ENCODE peak calls at places on chromosomes 2 and 18, in six cellular contexts. B is effector memory CD4-positive, alpha-beta T cell; I is endothelial cell of umbilical vein; M is PC-9; W is SJSA1; E is A549. Q is an unnamed sample.

GRCh38 chr18:77074431-77074830 is 58.2 kb downstream of the MBP start:
- DNase-seq in B (no peak), I (no peak), M (no peak), W (no peak), E (no peak), Q (no peak)

GRCh38 chr2:217393585-217394032 is 533.7 kb upstream of the TNP1 start:
- DNase-seq in B (no peak), I (no peak), M (no peak), W (peak), E (no peak), Q (peak)

GRCh38 chr18:76454429-76454828 is 40.6 kb downstream of the ZNF516 start:
- DNase-seq in B (no peak), I (no peak), M (no peak), W (peak), E (no peak), Q (no peak)

GRCh38 chr2:179486969-179487752 is 222.5 kb upstream of the SESTD1 start:
- DNase-seq in B (no peak), I (peak), M (no peak), W (no peak), E (no peak), Q (no peak)

GRCh38 chr2:120842456-120843439 is 107.1 kb downstream of the GLI2 start:
- DNase-seq in B (no peak), I (no peak), M (no peak), W (no peak), E (no peak), Q (no peak)

GRCh38 chr2:190585000-190585678 is 50.6 kb upstream of the NEMP2 start:
- DNase-seq in B (no peak), I (no peak), M (no peak), W (peak), E (no peak), Q (no peak)

GRCh38 chr2:118714115-118714514 is 133.3 kb downstream of the EN1 start:
- DNase-seq in B (no peak), I (no peak), M (no peak), W (no peak), E (no peak), Q (no peak)

GRCh38 chr18:44733069-44733753 is 52.5 kb downstream of the SETBP1 start:
- DNase-seq in B (no peak), I (peak), M (peak), W (peak), E (peak), Q (no peak)

GRCh38 chr2:48248251-48248933 is 281.6 kb upstream of the STON1 start:
- DNase-seq in B (no peak), I (peak), M (peak), W (peak), E (peak), Q (peak)

GRCh38 chr2:144886847-144887246 is 366.9 kb upstream of the ZEB2 start:
- DNase-seq in B (no peak), I (no peak), M (no peak), W (no peak), E (no peak), Q (no peak)

GRCh38 chr2:65299246-65299645 is 71.6 kb downstream of the ACTR2 start:
- DNase-seq in B (peak), I (no peak), M (no peak), W (peak), E (no peak), Q (no peak)

GRCh38 chr2:64780041-64780440 is 126.3 kb upstream of the SERTAD2 start:
- DNase-seq in B (no peak), I (peak), M (peak), W (no peak), E (no peak), Q (no peak)

GRCh38 chr18:13460946-13461345 is 242.4 kb downstream of the LDLRAD4 start:
- DNase-seq in B (no peak), I (no peak), M (no peak), W (no peak), E (no peak), Q (no peak)

GRCh38 chr2:237895544-237896506 is 36.4 kb downstream of the RAMP1 start:
- DNase-seq in B (no peak), I (no peak), M (no peak), W (no peak), E (no peak), Q (peak)

GRCh38 chr18:54284967-54285785 is 15.9 kb downstream of the POLI start:
- DNase-seq in B (peak), I (peak), M (no peak), W (peak), E (no peak), Q (no peak)

GRCh38 chr2:191234456-191234855 is 10.7 kb upstream of the MYO1B start:
- DNase-seq in B (no peak), I (no peak), M (no peak), W (no peak), E (no peak), Q (no peak)

GRCh38 chr18:35371412-35372195 is 5.5 kb downstream of the ZNF396 start:
- DNase-seq in B (no peak), I (no peak), M (no peak), W (no peak), E (no peak), Q (no peak)

GRCh38 chr2:70145851-70146739 is 44.7 kb downstream of the C2orf42 start:
- DNase-seq in B (no peak), I (no peak), M (no peak), W (no peak), E (no peak), Q (no peak)

GRCh38 chr2:28567076-28567471 is 71.2 kb downstream of the PLB1 start:
- DNase-seq in B (no peak), I (no peak), M (no peak), W (no peak), E (peak), Q (peak)

GRCh38 chr2:122753341-122753740 is 997.9 kb downstream of the TSN start:
- DNase-seq in B (no peak), I (no peak), M (no peak), W (no peak), E (no peak), Q (no peak)

GRCh38 chr2:30436859-30437435 is 10.1 kb upstream of the LCLAT1 start:
- DNase-seq in B (no peak), I (peak), M (no peak), W (peak), E (no peak), Q (no peak)

GRCh38 chr2:148023861-148024260 is 3.0 kb downstream of the MBD5 start:
- DNase-seq in B (no peak), I (no peak), M (no peak), W (no peak), E (no peak), Q (no peak)

GRCh38 chr2:42793314-42794270 is 1.2 kb upstream of the HAAO start:
- DNase-seq in B (no peak), I (no peak), M (no peak), W (no peak), E (no peak), Q (no peak)

GRCh38 chr2:179726461-179727180 is 134.8 kb downstream of the ZNF385B start:
- DNase-seq in B (no peak), I (no peak), M (no peak), W (no peak), E (no peak), Q (no peak)

GRCh38 chr2:127568128-127568527 is 32.6 kb downstream of the MYO7B start:
- DNase-seq in B (no peak), I (no peak), M (peak), W (no peak), E (no peak), Q (no peak)

GRCh38 chr2:216519154-216519762 is 20.6 kb downstream of the RPL37A start:
- DNase-seq in B (no peak), I (peak), M (peak), W (peak), E (peak), Q (peak)

GRCh38 chr18:73220639-73221038 is 352.9 kb upstream of the NETO1 start:
- DNase-seq in B (no peak), I (no peak), M (no peak), W (no peak), E (no peak), Q (no peak)

GRCh38 chr18:54946149-54946581 is 13.1 kb downstream of the CCDC68 start:
- DNase-seq in B (no peak), I (peak), M (peak), W (no peak), E (no peak), Q (no peak)

GRCh38 chr2:202721621-202722020 is 86.9 kb downstream of the FAM117B start:
- DNase-seq in B (no peak), I (no peak), M (no peak), W (no peak), E (no peak), Q (peak)

GRCh38 chr2:40363631-40364030 is 88.3 kb downstream of the SLC8A1 start:
- DNase-seq in B (no peak), I (peak), M (no peak), W (peak), E (no peak), Q (no peak)

GRCh38 chr2:168034586-168034985 is 212.8 kb downstream of the STK39 start:
- DNase-seq in B (no peak), I (no peak), M (no peak), W (no peak), E (no peak), Q (no peak)

GRCh38 chr2:216695401-216695821 is at the start of gene IGFBP5:
- DNase-seq in B (no peak), I (peak), M (no peak), W (no peak), E (no peak), Q (peak)

GRCh38 chr2:216163518-216163917 is 54.4 kb downstream of the XRCC5 start:
- DNase-seq in B (no peak), I (no peak), M (no peak), W (no peak), E (no peak), Q (no peak)

GRCh38 chr2:134295441-134295840 is 41.6 kb downstream of the MGAT5 start:
- DNase-seq in B (no peak), I (peak), M (no peak), W (no peak), E (no peak), Q (no peak)

GRCh38 chr2:98403878-98404277 is 40.8 kb upstream of the INPP4A start:
- DNase-seq in B (no peak), I (no peak), M (no peak), W (no peak), E (no peak), Q (no peak)

GRCh38 chr2:179963626-179964025 is 43.5 kb downstream of the CWC22 start:
- DNase-seq in B (no peak), I (peak), M (no peak), W (no peak), E (no peak), Q (no peak)

GRCh38 chr18:11387880-11388279 is 221.5 kb upstream of the SLC35G4 start:
- DNase-seq in B (no peak), I (peak), M (no peak), W (no peak), E (peak), Q (peak)

GRCh38 chr2:16559263-16559662 is 106.4 kb downstream of the CYRIA start:
- DNase-seq in B (no peak), I (no peak), M (no peak), W (no peak), E (no peak), Q (no peak)

GRCh38 chr18:57621252-57621607 is 406 bp downstream of the NARS1 start:
- DNase-seq in B (no peak), I (peak), M (no peak), W (no peak), E (no peak), Q (no peak)
- H3K4me3 ChIP-seq in B (peak), I (peak), M (peak), W (peak), E (peak), Q (peak)

GRCh38 chr2:172539767-172540166 is 16.1 kb upstream of the PDK1 start:
- DNase-seq in B (no peak), I (no peak), M (no peak), W (no peak), E (no peak), Q (no peak)
- H3K4me3 ChIP-seq in B (no peak), I (no peak), M (no peak), W (no peak), E (no peak), Q (no peak)

GRCh38 chr2:209496586-209496982 is 72.7 kb downstream of the MAP2 start:
- DNase-seq in B (no peak), I (peak), M (no peak), W (no peak), E (no peak), Q (peak)
- H3K4me3 ChIP-seq in B (no peak), I (no peak), M (no peak), W (no peak), E (no peak), Q (no peak)

GRCh38 chr18:832085-832681 is 20.1 kb upstream of the YES1 start:
- DNase-seq in B (no peak), I (no peak), M (no peak), W (no peak), E (no peak), Q (peak)
- H3K4me3 ChIP-seq in B (no peak), I (no peak), M (no peak), W (no peak), E (peak), Q (no peak)

GRCh38 chr2:100818003-100818605 is 1.8 kb upstream of the NPAS2 start:
- DNase-seq in B (no peak), I (peak), M (peak), W (no peak), E (peak), Q (no peak)

GRCh38 chr2:100818606-100819364 is 1.2 kb upstream of the NPAS2 start:
- DNase-seq in B (no peak), I (peak), M (peak), W (peak), E (peak), Q (peak)

GRCh38 chr2:100820346-100821254 is 661 bp downstream of the NPAS2 start:
- DNase-seq in B (no peak), I (peak), M (peak), W (no peak), E (no peak), Q (peak)

GRCh38 chr2:100821255-100821912 is 1.4 kb downstream of the NPAS2 start:
- DNase-seq in B (no peak), I (peak), M (no peak), W (no peak), E (no peak), Q (no peak)

DNA sequence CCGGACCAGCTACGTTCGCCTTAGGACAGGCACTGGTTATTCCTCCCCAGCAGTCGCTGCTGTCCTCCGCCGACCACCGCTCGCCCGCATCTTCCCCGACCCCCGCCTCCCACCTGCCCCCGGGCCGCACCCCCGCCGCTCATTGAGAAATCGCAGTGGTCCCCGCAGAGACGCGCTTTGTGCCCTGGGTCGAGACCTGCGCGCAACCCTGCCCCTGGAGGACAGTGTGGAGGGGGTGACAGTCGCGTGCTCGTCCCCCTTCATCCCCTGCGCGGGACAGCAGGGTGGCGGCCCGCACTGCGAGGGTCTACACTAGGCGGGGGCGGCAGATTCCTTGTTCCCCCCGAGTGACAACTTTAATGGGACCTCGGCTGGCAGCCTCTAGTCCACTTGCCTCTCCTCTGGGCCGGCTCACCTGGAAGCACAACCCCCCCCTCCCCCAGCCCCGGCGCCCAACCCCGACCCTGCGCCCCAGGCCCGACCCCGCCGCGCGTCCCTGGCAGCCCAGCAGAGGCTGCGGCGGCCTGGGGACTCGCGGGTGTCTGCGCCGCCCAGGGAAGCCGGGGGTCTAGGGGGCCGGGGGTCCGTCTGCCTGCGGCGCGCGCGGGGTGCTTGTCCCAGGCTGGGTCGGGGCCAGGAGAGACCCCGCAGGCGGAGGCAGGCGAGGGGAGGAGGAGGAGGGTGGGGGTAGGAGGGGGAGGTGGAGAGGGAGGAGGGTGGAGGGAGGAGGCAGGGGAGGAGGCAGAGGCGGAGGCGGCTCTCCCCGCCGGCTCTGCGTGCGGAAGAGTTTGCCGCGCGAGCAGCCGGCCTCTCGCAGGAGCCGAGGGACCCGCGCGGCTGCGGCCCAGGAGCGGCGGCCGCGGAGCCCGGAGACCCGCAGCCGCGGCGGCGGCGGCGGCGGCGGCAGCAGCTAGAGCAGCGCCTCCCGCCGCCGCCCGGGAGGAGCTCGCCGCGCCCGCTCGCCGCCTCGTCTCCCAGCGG is at the start of gene NPAS2:
- DNase-seq in B (no peak), I (peak), M (no peak), W (peak), E (peak), Q (peak)
- H3K4me3 ChIP-seq in B (peak), I (peak), M (peak), W (peak), E (peak), Q (peak)

DNA sequence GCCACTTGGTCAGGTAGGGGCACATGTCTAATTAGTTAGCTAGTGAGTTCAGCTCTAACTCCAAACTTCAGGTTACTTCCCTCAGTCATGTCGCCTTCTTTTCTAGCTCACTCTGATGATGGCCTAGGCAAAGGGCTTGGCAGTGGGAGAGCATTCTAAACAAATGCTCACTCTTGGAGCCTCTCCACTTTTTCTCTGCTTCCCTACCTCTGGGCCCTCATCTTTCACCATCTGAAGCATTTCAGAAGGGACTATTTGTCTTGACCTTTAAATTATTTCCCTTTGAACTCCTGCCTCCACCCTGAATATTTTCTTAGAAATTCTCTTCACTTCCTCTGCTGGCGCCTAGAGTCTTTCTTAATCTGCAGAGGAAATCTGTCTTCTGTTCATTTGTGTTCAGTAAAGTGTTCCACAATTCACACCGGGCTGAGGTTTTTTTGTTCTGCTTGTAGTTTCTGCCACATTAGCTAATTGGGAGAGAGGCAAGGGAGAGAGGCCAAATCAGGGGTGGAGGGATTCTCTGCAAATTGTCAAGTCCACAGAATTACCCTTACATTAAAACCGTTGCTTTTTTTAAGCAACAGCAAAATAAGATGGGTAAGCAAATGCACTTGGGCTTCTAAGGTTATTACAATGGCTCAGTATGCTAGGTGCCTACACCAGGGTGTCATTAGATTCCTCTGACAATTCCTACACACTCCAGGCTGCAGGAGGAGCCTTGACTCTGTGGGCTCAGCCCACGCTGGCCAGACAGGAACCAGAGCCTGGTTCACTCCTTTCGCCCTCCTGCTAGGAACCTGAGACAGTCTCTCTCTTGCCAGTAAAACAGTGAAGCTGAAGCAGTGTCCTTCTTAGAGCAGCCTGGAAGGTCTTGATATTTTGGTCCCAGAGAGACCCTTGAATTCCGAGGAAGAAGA is 5.5 kb downstream of the MSGN1 start:
- DNase-seq in B (no peak), I (peak), M (no peak), W (no peak), E (no peak), Q (no peak)
- H3K4me3 ChIP-seq in B (no peak), I (no peak), M (no peak), W (no peak), E (no peak), Q (no peak)

GRCh38 chr2:33034784-33035183 is 88.0 kb downstream of the LTBP1 start:
- DNase-seq in B (no peak), I (peak), M (no peak), W (no peak), E (no peak), Q (no peak)

GRCh38 chr2:33029459-33029858 is 82.7 kb downstream of the LTBP1 start:
- DNase-seq in B (no peak), I (no peak), M (no peak), W (no peak), E (no peak), Q (no peak)

GRCh38 chr2:33032245-33032644 is 85.5 kb downstream of the LTBP1 start:
- DNase-seq in B (no peak), I (no peak), M (no peak), W (no peak), E (no peak), Q (no peak)

GRCh38 chr2:33030326-33030725 is 83.6 kb downstream of the LTBP1 start:
- DNase-seq in B (no peak), I (no peak), M (no peak), W (no peak), E (no peak), Q (no peak)

GRCh38 chr2:33033524-33034150 is 86.9 kb downstream of the LTBP1 start:
- DNase-seq in B (no peak), I (peak), M (no peak), W (peak), E (no peak), Q (no peak)
- H3K4me3 ChIP-seq in B (no peak), I (no peak), M (no peak), W (no peak), E (no peak), Q (no peak)